ENCODE peak calls at places on chromosome 1, in eight cellular contexts. X is ovary, I is lower leg skin, N is breast epithelium, H is GM13976, Q is cardiac muscle cell, Z is Peyer's patch, Y is type B pancreatic cell. A is an unnamed sample.

GRCh38 chr1:81812712-81813111 is 12.0 kb downstream of the ADGRL2 start:
- DNase-seq in I (no peak), Y (no peak), X (no peak), H (no peak), N (no peak), Z (no peak), Q (peak; percentile 13), A (no peak)

GRCh38 chr1:171433451-171433850 is 51.9 kb upstream of the PRRC2C start:
- DNase-seq in Y (no peak), N (no peak), Q (no peak), H (no peak), I (no peak), Z (no peak), X (no peak), A (no peak)

GRCh38 chr1:206581571-206581981 is 30.7 kb downstream of the EIF2D start:
- DNase-seq in X (no peak), H (no peak), I (no peak), Y (no peak), Z (no peak), Q (no peak), N (no peak), A (peak; percentile 79)

GRCh38 chr1:41414291-41414690 is 53.1 kb downstream of the FOXO6 start:
- DNase-seq in Q (no peak), N (no peak), Y (no peak), I (no peak), H (no peak), X (no peak), Z (no peak), A (no peak)

GRCh38 chr1:65389296-65389695 is 31.2 kb upstream of the LEPR start:
- DNase-seq in I (no peak), H (no peak), Y (no peak), Z (no peak), X (no peak), N (no peak), Q (no peak), A (no peak)

GRCh38 chr1:154014154-154014910 is 23.8 kb downstream of the RPS27 start:
- DNase-seq in H (no peak), Y (no peak), Q (no peak), I (no peak), Z (no peak), X (no peak), N (no peak), A (no peak)

GRCh38 chr1:3871451-3871805 is 14.2 kb downstream of the DFFB start:
- DNase-seq in X (no peak), I (no peak), Z (no peak), N (no peak), Q (no peak), Y (no peak), H (no peak), A (no peak)

GRCh38 chr1:219042769-219043168 is 130.9 kb upstream of the LYPLAL1 start:
- DNase-seq in H (no peak), Z (no peak), X (no peak), Y (no peak), I (no peak), N (no peak), Q (no peak), A (no peak)

GRCh38 chr1:212142883-212143530 is 107.5 kb downstream of the DTL start:
- DNase-seq in H (no peak), X (no peak), Z (no peak), Y (no peak), Q (no peak), N (no peak), I (no peak), A (no peak)

GRCh38 chr1:1432566-1432950 is 2.9 kb upstream of the VWA1 start:
- DNase-seq in Q (no peak), Y (no peak), Z (no peak), X (peak; percentile 61), H (peak; percentile 30), I (no peak), N (no peak), A (no peak)

GRCh38 chr1:192592981-192593683 is 17.6 kb downstream of the RGS1 start:
- DNase-seq in H (no peak), I (no peak), Z (no peak), Y (no peak), Q (no peak), X (no peak), N (no peak), A (no peak)

GRCh38 chr1:9356829-9357466 is 64.3 kb downstream of the SPSB1 start:
- DNase-seq in N (no peak), H (no peak), X (no peak), Q (no peak), Y (no peak), I (no peak), Z (no peak), A (no peak)

GRCh38 chr1:209513226-209513625 is 70.3 kb upstream of the CAMK1G start:
- DNase-seq in I (no peak), H (peak; percentile 24), X (no peak), Z (no peak), Y (no peak), Q (peak; percentile 61), N (no peak), A (no peak)

GRCh38 chr1:110672001-110672752 is 2.6 kb downstream of the KCNA3 start:
- DNase-seq in Q (no peak), Z (no peak), I (no peak), X (no peak), H (peak; percentile 20), N (no peak), Y (no peak), A (peak; percentile 47)

GRCh38 chr1:208595745-208596144 is 351.6 kb upstream of the PLXNA2 start:
- DNase-seq in X (no peak), N (no peak), Y (no peak), Q (no peak), H (no peak), Z (no peak), I (no peak), A (no peak)

DNA sequence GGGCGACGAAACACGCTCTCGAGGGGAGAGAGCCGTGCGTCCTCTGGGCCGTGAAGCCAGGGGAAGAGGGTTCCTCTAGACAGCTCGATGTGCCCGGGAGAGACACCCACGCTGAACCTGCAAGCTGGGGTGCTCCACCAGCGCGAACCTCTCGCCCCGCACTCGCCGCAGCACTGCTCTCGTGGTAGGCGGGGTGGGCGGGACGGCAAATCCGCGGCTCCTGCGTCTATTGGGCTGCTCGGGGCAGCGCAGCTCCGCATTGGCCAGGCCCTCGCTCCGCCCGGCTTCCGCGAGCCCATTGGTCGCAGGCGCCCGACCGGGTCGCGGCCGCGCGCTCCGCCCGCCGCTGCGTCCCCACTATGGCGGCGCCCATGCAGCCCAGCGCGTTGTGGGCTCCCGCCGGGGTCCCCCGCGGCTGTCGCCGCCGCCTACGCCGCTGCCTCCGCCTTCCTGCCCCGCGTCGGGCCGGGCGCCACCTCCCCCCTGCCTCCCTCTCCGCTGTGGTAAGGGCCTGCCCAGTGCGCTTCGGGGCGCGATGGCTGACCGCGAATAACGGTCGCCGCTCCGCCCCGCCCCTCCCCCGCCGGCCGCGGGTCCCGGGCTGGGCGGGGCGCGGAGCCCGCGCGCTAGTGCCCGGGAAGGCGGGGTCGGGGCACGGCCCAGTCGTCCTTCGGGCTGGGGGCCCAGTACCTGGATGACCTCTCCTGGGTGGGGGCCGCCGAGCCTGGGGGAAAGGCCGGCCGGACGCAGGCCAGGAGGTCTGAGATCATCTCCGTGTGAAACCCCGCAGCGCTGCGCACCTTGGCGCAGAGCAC is at the start of gene ST3GAL3:
- DNase-seq in Z (peak; percentile 95), X (peak; percentile 93), I (peak; percentile 89), H (peak; percentile 97), Q (peak; percentile 96), Y (peak; percentile 93), N (peak; percentile 87), A (peak; percentile 89)
- TF ChIP-seq CTCF in Z (no peak), X (no peak), I (no peak), H (no peak), Q (no peak), Y (no peak), N (no peak), A (no peak)

GRCh38 chr1:156874142-156874541 is 13.5 kb downstream of the NTRK1 start:
- DNase-seq in Y (no peak), X (no peak), N (no peak), H (no peak), Z (no peak), I (no peak), Q (no peak), A (no peak)

GRCh38 chr1:156874572-156874971 is 13.9 kb downstream of the NTRK1 start:
- DNase-seq in Q (no peak), Z (no peak), H (no peak), Y (no peak), N (no peak), X (no peak), I (no peak), A (no peak)

GRCh38 chr1:156875067-156875615 is 14.5 kb downstream of the NTRK1 start:
- DNase-seq in Q (no peak), I (no peak), Y (no peak), Z (no peak), X (no peak), N (no peak), H (no peak), A (no peak)

GRCh38 chr1:156877433-156877832 is 16.1 kb upstream of the PEAR1 start:
- DNase-seq in Y (no peak), N (no peak), H (no peak), Z (no peak), X (no peak), I (no peak), Q (no peak), A (no peak)

GRCh38 chr1:156876281-156876680 is 15.6 kb downstream of the NTRK1 start:
- DNase-seq in N (no peak), X (no peak), H (no peak), I (no peak), Z (no peak), Q (no peak), Y (no peak), A (no peak)
- TF ChIP-seq CTCF in N (no peak), X (no peak), H (no peak), I (no peak), Z (no peak), Q (peak; percentile 20), Y (peak; percentile 38), A (no peak)

GRCh38 chr1:156320560-156320959 is 17.5 kb downstream of the CCT3 start:
- DNase-seq in H (no peak), Y (no peak), N (no peak), Z (no peak), X (no peak), Q (no peak), I (no peak), A (no peak)

GRCh38 chr1:156316909-156317308 is 17.8 kb upstream of the VHLL start:
- DNase-seq in X (no peak), N (no peak), H (no peak), Q (no peak), Y (no peak), I (no peak), Z (no peak), A (no peak)

GRCh38 chr1:156319664-156320063 is 18.4 kb downstream of the CCT3 start:
- DNase-seq in Y (no peak), Z (no peak), I (no peak), H (no peak), Q (peak; percentile 10), N (no peak), X (no peak), A (no peak)
- TF ChIP-seq CTCF in Y (peak; percentile 78), Z (peak; percentile 44), I (no peak), H (peak; percentile 39), Q (peak; percentile 56), N (peak; percentile 42), X (no peak), A (peak; percentile 58)

DNA sequence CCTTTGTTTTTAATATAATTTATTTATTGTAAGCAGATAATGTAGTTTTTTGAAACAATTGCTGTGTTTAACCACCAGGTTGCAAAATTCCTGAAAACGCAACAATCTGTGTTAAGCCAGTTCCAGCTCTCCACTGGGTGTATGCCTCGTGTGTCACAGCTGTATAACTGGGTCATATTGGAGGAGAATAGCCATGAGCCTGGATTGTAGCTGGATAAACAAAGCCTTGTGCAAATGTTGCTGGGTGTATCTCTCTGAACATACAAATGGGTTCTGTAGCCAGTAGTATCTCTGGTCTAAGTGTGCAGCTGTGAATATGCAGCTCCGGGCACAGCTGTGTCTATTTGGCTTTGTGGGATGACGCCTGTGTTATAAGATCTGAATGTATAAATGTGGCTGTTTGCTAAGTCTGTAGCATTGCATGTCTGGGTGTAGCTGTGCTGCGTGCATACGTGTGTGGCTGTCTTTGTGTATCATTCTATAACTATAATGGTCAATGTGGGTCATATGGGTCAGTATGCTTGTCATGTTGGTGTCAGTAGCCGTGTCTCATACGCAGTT is 2.7 kb downstream of the TCEA3 start:
- DNase-seq in Y (no peak), X (no peak), Q (no peak), Z (no peak), H (no peak), N (no peak), I (no peak), A (no peak)
- TF ChIP-seq CTCF in Y (peak; percentile 46), X (peak; percentile 11), Q (peak; percentile 30), Z (peak; percentile 16), H (no peak), N (no peak), I (no peak), A (no peak)